ENCODE peak calls at places on chromosomes 1 and 21, in seven cellular contexts. F is mammary epithelial cell, T is transverse colon, B is HAP-1, S is adipocyte, L is right cardiac atrium, A is psoas muscle. N is an unnamed sample.

GRCh38 chr1:153397924-153398651 is 7.2 kb upstream of the S100A8 start:
- DNase-seq in T (no peak), A (no peak), L (no peak), F (no peak), B (no peak), S (no peak), N (no peak)

GRCh38 chr21:46027855-46028493 is 46.4 kb downstream of the COL6A1 start:
- DNase-seq in A (no peak), S (peak; percentile 72), B (no peak), F (no peak), L (peak; percentile 64), T (no peak), N (no peak)

GRCh38 chr21:39430457-39430856 is 15.1 kb downstream of the LCA5L start:
- DNase-seq in B (peak; percentile 63), F (no peak), S (no peak), L (no peak), T (no peak), A (no peak), N (no peak)

GRCh38 chr1:57860333-57860732 is 436.5 kb upstream of the DAB1 start:
- DNase-seq in T (no peak), A (no peak), L (no peak), S (no peak), B (no peak), F (no peak), N (no peak)

GRCh38 chr1:149843302-149844041 is 55.9 kb upstream of the BOLA1 start:
- DNase-seq in T (no peak), A (no peak), S (peak; percentile 13), B (no peak), L (peak; percentile 3), F (no peak), N (no peak)

GRCh38 chr1:50831300-50832061 is 128.6 kb downstream of the FAF1 start:
- DNase-seq in F (no peak), A (no peak), B (no peak), S (no peak), T (no peak), L (no peak), N (no peak)

GRCh38 chr1:220810179-220810653 is 23.5 kb downstream of the MTARC1 start:
- DNase-seq in A (peak; percentile 87), F (no peak), T (peak; percentile 73), S (peak; percentile 89), B (peak; percentile 83), L (peak; percentile 89), N (peak; percentile 74)

GRCh38 chr1:193103759-193104495 is 1.3 kb downstream of the GLRX2 start:
- DNase-seq in L (no peak), T (no peak), A (no peak), S (peak; percentile 38), B (no peak), F (peak; percentile 6), N (no peak)

GRCh38 chr1:26692793-26693490 is 2.9 kb upstream of the ARID1A start:
- DNase-seq in L (peak; percentile 97), A (peak; percentile 96), S (peak; percentile 99), B (peak; percentile 96), F (peak; percentile 99), T (peak; percentile 97), N (peak; percentile 97)

GRCh38 chr1:78375996-78376395 is 114.8 kb upstream of the PTGFR start:
- DNase-seq in T (no peak), F (peak; percentile 17), L (no peak), A (no peak), S (peak; percentile 58), B (no peak), N (no peak)

GRCh38 chr1:226586116-226586515 is 37.6 kb downstream of the STUM start:
- DNase-seq in L (peak; percentile 28), B (no peak), A (no peak), S (no peak), F (no peak), T (no peak), N (no peak)

GRCh38 chr1:212902054-212902453 is 44.0 kb downstream of the FLVCR1 start:
- DNase-seq in L (no peak), B (no peak), F (no peak), A (no peak), T (no peak), S (no peak), N (no peak)

GRCh38 chr1:84479998-84480397 is 932 bp downstream of the RPF1 start:
- DNase-seq in B (peak; percentile 12), A (no peak), L (no peak), T (no peak), S (peak; percentile 31), F (no peak), N (no peak)

GRCh38 chr1:33637846-33638440 is 165.5 kb downstream of the ZSCAN20 start:
- DNase-seq in B (no peak), F (no peak), S (no peak), A (no peak), L (no peak), T (no peak), N (no peak)

GRCh38 chr1:28087614-28088167 is 719 bp downstream of the EYA3 start:
- DNase-seq in L (no peak), A (no peak), F (peak; percentile 36), S (peak; percentile 52), T (no peak), B (peak; percentile 29), N (no peak)

GRCh38 chr21:31326478-31327247 is 17.4 kb downstream of the TIAM1 start:
- DNase-seq in S (peak; percentile 13), T (peak; percentile 18), B (no peak), F (no peak), L (no peak), A (no peak), N (no peak)

GRCh38 chr1:96238426-96238825 is 483.2 kb upstream of the PTBP2 start:
- DNase-seq in A (no peak), S (no peak), F (no peak), B (no peak), L (no peak), T (no peak), N (no peak)

GRCh38 chr1:21869620-21870121 is 57.6 kb downstream of the LDLRAD2 start:
- DNase-seq in T (peak; percentile 80), L (peak; percentile 91), B (no peak), A (peak; percentile 88), F (peak; percentile 95), S (peak; percentile 92), N (peak; percentile 63)

GRCh38 chr1:26121854-26122773 is 10.5 kb downstream of the PDIK1L start:
- DNase-seq in T (no peak), B (no peak), F (no peak), S (no peak), L (no peak), A (no peak), N (no peak)

GRCh38 chr1:2943686-2944260 is 77.5 kb upstream of the ACTRT2 start:
- DNase-seq in S (no peak), L (peak; percentile 24), B (no peak), T (no peak), A (peak; percentile 41), F (no peak), N (no peak)

GRCh38 chr1:67484492-67484891 is 54.3 kb upstream of the SERBP1 start:
- DNase-seq in S (peak; percentile 7), F (no peak), L (no peak), T (no peak), A (no peak), B (no peak), N (no peak)

DNA sequence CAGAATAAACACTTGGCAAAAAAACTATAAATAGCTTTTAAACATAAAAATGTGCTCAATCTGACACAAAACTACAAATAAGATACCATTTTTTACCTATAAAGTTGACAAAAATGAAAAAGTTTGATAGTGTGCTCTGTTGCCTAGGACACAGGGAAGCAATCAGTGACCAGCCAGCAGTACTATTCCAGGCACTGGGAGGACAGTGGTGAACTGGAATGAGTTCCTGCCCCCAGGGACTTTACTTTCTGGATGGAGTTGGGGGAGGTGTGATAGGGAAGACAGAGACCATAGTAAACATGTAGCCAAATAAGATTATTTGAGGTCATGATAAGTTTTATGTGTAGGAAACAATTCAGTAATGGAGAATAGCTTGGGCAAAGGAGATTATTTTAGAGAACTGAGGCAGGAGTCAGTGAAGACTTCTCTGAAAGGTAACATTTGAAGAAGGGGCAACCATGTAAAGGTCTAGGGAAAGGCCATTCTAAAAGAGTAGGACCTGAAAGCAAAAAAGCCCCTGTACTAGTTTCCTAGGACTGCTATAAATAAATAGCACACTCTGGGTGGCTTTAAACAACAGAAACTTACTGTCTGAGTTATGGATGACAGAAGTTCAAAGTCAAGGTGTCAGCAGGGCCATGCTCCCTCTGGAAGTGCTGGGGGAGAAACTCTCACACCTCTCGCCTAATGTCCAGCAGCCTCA is 42.0 kb downstream of the EEIG2 start:
- DNase-seq in L (no peak), B (no peak), T (no peak), S (no peak), F (no peak), A (no peak), N (no peak)
- H3K4me3 ChIP-seq in L (no peak overlapping the region), B (no peak overlapping the region), T (no peak overlapping the region), S (no peak overlapping the region), F (no peak overlapping the region), A (no peak overlapping the region), N (no peak overlapping the region)

DNA sequence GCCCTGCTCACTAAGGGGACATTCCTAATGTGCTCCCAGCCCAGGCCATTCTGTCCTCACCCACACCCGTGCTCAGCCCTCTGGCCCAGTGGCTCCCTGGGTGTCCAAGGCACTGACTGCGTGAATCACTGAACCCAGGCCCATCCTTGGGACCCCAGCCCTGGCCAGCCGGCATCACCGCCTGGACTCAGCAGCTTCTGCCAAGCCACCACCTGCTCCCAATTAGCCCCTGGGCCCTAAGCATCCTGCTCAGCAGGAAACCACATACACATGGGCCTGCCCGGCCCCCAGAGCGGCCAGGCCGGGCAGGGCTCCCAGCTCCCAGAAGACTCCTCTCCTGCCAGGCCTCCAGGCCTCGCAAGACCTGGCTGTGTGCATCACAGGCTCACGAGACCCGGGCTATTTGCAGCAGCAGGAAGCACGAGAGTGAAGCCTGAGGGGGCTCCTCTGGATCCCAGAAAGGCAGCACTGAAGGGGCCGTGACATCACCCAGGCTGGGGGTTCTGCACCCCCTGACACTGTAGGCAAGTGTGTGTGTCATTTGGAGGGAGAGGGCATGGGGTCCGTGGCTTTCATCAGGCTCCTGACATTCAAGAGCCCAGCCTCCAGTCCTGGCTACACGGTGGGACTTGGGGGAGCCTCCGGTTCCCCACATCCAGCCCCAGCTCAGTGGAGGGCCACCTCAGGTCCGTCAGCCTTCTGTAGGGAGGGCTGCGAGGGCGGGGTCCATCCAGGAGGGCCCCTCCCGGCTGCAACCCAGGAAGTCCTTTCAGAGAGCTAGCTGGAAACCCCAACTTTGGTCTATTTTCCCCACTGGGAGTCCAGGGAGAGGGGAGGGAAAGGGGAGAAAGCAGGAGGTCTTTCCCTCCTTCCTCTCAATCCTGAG is 1.6 kb downstream of the MFAP2 start:
- DNase-seq in L (peak; percentile 86), F (no peak), S (peak; percentile 94), T (peak; percentile 29), B (no peak), A (peak; percentile 77), N (peak; percentile 49)
- H3K4me3 ChIP-seq in L (no peak overlapping the region), F (no peak overlapping the region), S (peak overlapping the region; percentile 79), T (no peak overlapping the region), B (no peak overlapping the region), A (peak overlapping the region; percentile 55), N (no peak overlapping the region)

GRCh38 chr1:116110507-116111195 is 548 bp upstream of the MAB21L3 start:
- DNase-seq in B (no peak), T (peak; percentile 41), F (no peak), L (no peak), S (no peak), A (no peak), N (peak; percentile 58)
- H3K4me3 ChIP-seq in B (no peak overlapping the region), T (no peak overlapping the region), F (no peak overlapping the region), L (no peak overlapping the region), S (peak overlapping the region; percentile 15), A (no peak overlapping the region), N (no peak overlapping the region)

DNA sequence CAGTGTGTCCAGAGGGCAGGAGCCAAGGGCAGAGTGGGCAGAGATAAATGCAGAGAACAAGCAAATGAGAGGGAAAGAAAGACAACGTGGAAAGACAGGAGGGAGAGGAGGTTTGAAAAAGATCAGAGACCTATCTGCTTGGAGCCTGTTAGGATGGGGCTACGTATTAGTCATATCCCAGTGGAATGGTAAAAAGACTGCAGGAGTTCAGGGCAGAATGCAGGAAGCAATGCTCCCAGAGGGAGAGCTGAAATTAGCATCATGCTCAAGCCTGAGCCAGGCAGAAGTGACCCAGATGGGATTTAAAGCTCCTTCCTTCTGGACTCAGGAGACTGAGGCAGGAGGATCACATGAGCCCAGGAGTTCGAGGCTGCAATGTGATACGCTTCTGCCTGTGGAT is 261.3 kb upstream of the CHRM3 start:
- DNase-seq in T (no peak), A (no peak), L (no peak), S (no peak), B (no peak), F (no peak), N (no peak)
- H3K4me3 ChIP-seq in T (no peak overlapping the region), A (no peak overlapping the region), L (no peak overlapping the region), S (no peak overlapping the region), B (no peak overlapping the region), F (no peak overlapping the region), N (no peak overlapping the region)

N was measured in mucosa of descending colon.